ENCODE peak calls at places on chromosomes 4 and X, in seven cellular contexts. A is ascending aorta, H is H9, Q is A673, M is breast epithelium, Z is neural progenitor cell, F is osteoblast. B is an unnamed sample. For H3K27me3, H3K9me3 and H3K4me1, the result is how much of the 10 kb centered on the place peaks cover.

GRCh38 chr4:52016985-52017384 is 3.2 kb downstream of the LRRC66 start:
- DNase-seq in A (no peak), H (no peak), Q (no peak), M (no peak), Z (no peak), F (no peak), B (no peak)

GRCh38 chr4:14800977-14801376 is 201.3 kb upstream of the CPEB2 start:
- DNase-seq in A (no peak), H (no peak), Q (no peak), M (no peak), Z (no peak), F (no peak), B (no peak)

GRCh38 chr4:58502839-58503238 is 1392.7 kb upstream of the IGFBP7 start:
- DNase-seq in A (no peak), H (no peak), Q (no peak), M (no peak), Z (no peak), F (no peak), B (no peak)

GRCh38 chrX:7926914-7927258 is 327 bp downstream of the PNPLA4 start:
- DNase-seq in A (no peak), H (no peak), Q (no peak), M (peak), Z (no peak), F (no peak), B (no peak)

GRCh38 chrX:68723491-68724155 is 76.2 kb downstream of the STARD8 start:
- DNase-seq in A (no peak), H (no peak), Q (no peak), M (no peak), Z (no peak), F (peak), B (peak)

GRCh38 chr4:24607338-24607737 is 23.0 kb upstream of the DHX15 start:
- DNase-seq in A (no peak), H (no peak), Q (no peak), M (no peak), Z (no peak), F (no peak), B (no peak)

GRCh38 chrX:10507876-10508275 is 112.5 kb downstream of the MID1 start:
- DNase-seq in A (no peak), H (no peak), Q (no peak), M (no peak), Z (no peak), F (no peak), B (no peak)

GRCh38 chrX:30309139-30309571 is at the start of gene NR0B1:
- DNase-seq in A (no peak), H (peak), Q (peak), M (no peak), Z (peak), F (no peak), B (no peak)

GRCh38 chr4:10461091-10461849 is 4.0 kb upstream of the ZNF518B start:
- DNase-seq in A (no peak), H (peak), Q (no peak), M (no peak), Z (peak), F (peak), B (peak)

GRCh38 chr4:108830509-108831244 is 67.8 kb upstream of the ETNPPL start:
- DNase-seq in A (no peak), H (no peak), Q (peak), M (no peak), Z (no peak), F (no peak), B (no peak)

GRCh38 chr4:151013491-151013890 is 1.6 kb downstream of the LRBA start:
- DNase-seq in A (no peak), H (no peak), Q (no peak), M (no peak), Z (no peak), F (no peak), B (no peak)

GRCh38 chr4:99180367-99181169 is 36.5 kb upstream of the ADH4 start:
- DNase-seq in A (no peak), H (no peak), Q (no peak), M (no peak), Z (no peak), F (peak), B (no peak)

GRCh38 chr4:39963656-39964055 is 14.1 kb downstream of the PDS5A start:
- DNase-seq in A (no peak), H (no peak), Q (no peak), M (no peak), Z (no peak), F (no peak), B (no peak)

GRCh38 chr4:84647307-84647884 is 64.5 kb downstream of the CDS1 start:
- DNase-seq in A (no peak), H (peak), Q (peak), M (no peak), Z (peak), F (no peak), B (no peak)

GRCh38 chr4:142405021-142405991 is 440.8 kb downstream of the INPP4B start:
- DNase-seq in A (no peak), H (peak), Q (peak), M (no peak), Z (peak), F (no peak), B (peak)

GRCh38 chr4:154741877-154742851 is 1.6 kb upstream of the LRAT start:
- DNase-seq in A (no peak), H (peak), Q (peak), M (no peak), Z (peak), F (peak), B (peak)
- H3K27me3 ChIP-seq in A (under half), H (under half), Q (under half), M (under half), Z (half or more), F (under half), B (under half)

GRCh38 chr4:1250527-1250812 is 1.5 kb upstream of the CTBP1 start:
- DNase-seq in A (no peak), H (no peak), Q (no peak), M (no peak), Z (no peak), F (no peak), B (no peak)

GRCh38 chr4:1249731-1250526 is 999 bp upstream of the CTBP1 start:
- DNase-seq in A (no peak), H (peak), Q (no peak), M (no peak), Z (no peak), F (peak), B (peak)

GRCh38 chr4:1250921-1251772 is 2.2 kb upstream of the CTBP1 start:
- DNase-seq in A (no peak), H (no peak), Q (no peak), M (no peak), Z (no peak), F (no peak), B (no peak)

GRCh38 chr4:1252928-1253492 is 4.1 kb upstream of the CTBP1 start:
- DNase-seq in A (no peak), H (no peak), Q (no peak), M (no peak), Z (no peak), F (no peak), B (no peak)

GRCh38 chr4:1251773-1252066 is 2.8 kb upstream of the CTBP1 start:
- DNase-seq in A (no peak), H (no peak), Q (no peak), M (no peak), Z (no peak), F (peak), B (no peak)
- H3K9me3 ChIP-seq in A (under half), H (under half), Q (half or more), M (under half), Z (under half), F (under half), B (under half)

GRCh38 chr4:145686991-145687390 is 7.0 kb downstream of the C4orf51 start:
- DNase-seq in A (no peak), H (no peak), Q (no peak), M (no peak), Z (no peak), F (no peak), B (no peak)
- H3K4me1 ChIP-seq in A (under half), H (under half), Q (under half), M (under half), Z (under half), F (under half), B (under half)

GRCh38 chrX:134542485-134542884 is 82.5 kb downstream of the HPRT1 start:
- DNase-seq in A (no peak), H (no peak), Q (peak), M (no peak), Z (no peak), F (peak), B (no peak)

GRCh38 chrX:134533352-134533751 is 73.4 kb downstream of the HPRT1 start:
- DNase-seq in A (no peak), H (no peak), Q (no peak), M (no peak), Z (no peak), F (no peak), B (no peak)

GRCh38 chrX:134533952-134534351 is 74.0 kb downstream of the HPRT1 start:
- DNase-seq in A (no peak), H (no peak), Q (no peak), M (no peak), Z (no peak), F (no peak), B (no peak)

GRCh38 chrX:134538316-134538715 is 78.4 kb downstream of the HPRT1 start:
- DNase-seq in A (no peak), H (no peak), Q (no peak), M (no peak), Z (no peak), F (no peak), B (no peak)

GRCh38 chrX:134537179-134537945 is 77.4 kb downstream of the HPRT1 start:
- DNase-seq in A (no peak), H (no peak), Q (no peak), M (no peak), Z (no peak), F (no peak), B (no peak)
- H3K27me3 ChIP-seq in A (under half), H (under half), Q (under half), M (under half), Z (under half), F (under half), B (under half)

DNA sequence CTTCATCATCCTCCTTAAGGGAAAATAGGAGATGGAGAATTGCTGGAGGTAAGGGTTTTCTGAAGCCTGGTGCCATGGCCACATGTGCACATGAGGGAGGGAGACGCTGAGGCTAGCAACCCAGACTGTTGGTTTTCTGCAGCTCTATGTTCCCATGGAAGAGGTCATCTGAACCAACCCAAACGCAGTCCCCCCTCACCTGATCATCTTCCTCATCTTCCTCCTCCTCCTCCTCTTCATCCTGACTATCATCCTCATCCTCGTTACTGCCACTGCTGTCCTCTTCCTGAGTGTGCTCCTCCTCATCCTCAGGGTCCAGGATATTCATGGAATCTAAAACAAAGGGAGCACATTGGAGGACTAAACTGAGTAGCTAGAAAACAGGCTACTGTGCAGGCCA is 124.6 kb downstream of the HUWE1 start:
- DNase-seq in A (no peak), H (no peak), Q (no peak), M (no peak), Z (no peak), F (no peak), B (no peak)
- H3K9me3 ChIP-seq in A (under half), H (half or more), Q (under half), M (under half), Z (under half), F (under half), B (under half)

GRCh38 chr4:186829097-186829496 is 105.4 kb upstream of the FAT1 start:
- DNase-seq in A (no peak), H (no peak), Q (no peak), M (no peak), Z (no peak), F (no peak), B (no peak)
- H3K4me1 ChIP-seq in A (under half), H (under half), Q (under half), M (under half), Z (under half), F (under half), B (under half)

GRCh38 chr4:54104907-54105306 is 4.9 kb downstream of the GSX2 start:
- DNase-seq in A (no peak), H (no peak), Q (no peak), M (no peak), Z (no peak), F (no peak), B (no peak)
- H3K27me3 ChIP-seq in A (under half), H (half or more), Q (half or more), M (under half), Z (half or more), F (under half), B (under half)